ENCODE peak calls at places on chromosome 16, in seven cellular contexts. Q, S, O, L, P, G and H are unnamed samples.

GRCh38 chr16:85207357-85207921 is 95.2 kb upstream of the CIBAR2 start:
- DNase-seq in L (no peak), O (no peak), Q (no peak), P (no peak), S (no peak), G (no peak), H (no peak)

GRCh38 chr16:81553814-81554675 is 109.4 kb downstream of the CMIP start:
- DNase-seq in L (no peak), O (no peak), Q (no peak), P (no peak), S (no peak), G (no peak), H (no peak)

GRCh38 chr16:58047557-58048348 is 22.2 kb downstream of the MMP15 start:
- DNase-seq in P (no peak), Q (no peak), L (no peak), G (no peak), O (no peak), S (no peak), H (no peak)

GRCh38 chr16:16120044-16120381 is 103.3 kb downstream of the ABCC6 start:
- DNase-seq in P (no peak), O (no peak), S (no peak), L (no peak), G (no peak), Q (no peak), H (no peak)

GRCh38 chr16:80804061-80804450 is 342 bp downstream of the CDYL2 start:
- DNase-seq in O (peak), P (peak), G (no peak), Q (no peak), S (peak), L (peak), H (no peak)

GRCh38 chr16:30110661-30111060 is 2.7 kb downstream of the GDPD3 start:
- DNase-seq in Q (no peak), O (no peak), L (no peak), S (no peak), P (peak), G (no peak), H (no peak)

GRCh38 chr16:89615596-89616090 is 2.2 kb downstream of the DPEP1 start:
- DNase-seq in P (peak), Q (no peak), G (no peak), S (peak), L (peak), O (peak), H (no peak)

GRCh38 chr16:11254913-11255736 is 879 bp downstream of the SOCS1 start:
- DNase-seq in Q (no peak), L (peak), S (no peak), O (peak), G (no peak), P (peak), H (no peak)

GRCh38 chr16:67917852-67918236 is 13.8 kb downstream of the CTRL start:
- DNase-seq in S (peak), P (peak), G (peak), Q (no peak), O (peak), L (no peak), H (peak)

GRCh38 chr16:75806487-75806886 is 80.2 kb upstream of the CPHXL start:
- DNase-seq in G (no peak), S (no peak), Q (no peak), P (no peak), L (no peak), O (no peak), H (no peak)

GRCh38 chr16:31868701-31869167 is 4.9 kb upstream of the ZNF267 start:
- DNase-seq in Q (peak), L (peak), G (peak), O (peak), S (peak), P (peak), H (peak)

GRCh38 chr16:3035972-3036725 is 595 bp downstream of the BICDL2 start:
- DNase-seq in O (no peak), P (no peak), L (no peak), S (no peak), G (no peak), Q (no peak), H (no peak)